ENCODE peak calls at places on chromosomes 4 and X, in ten cellular contexts. One of them, this sample, is unnamed.

GRCh38 chrX:47228550-47229270 is 4.1 kb upstream of the USP11 start:
- DNase-seq in left ventricle myocardium inferior: no peak
- DNase-seq in aorta: peak
- DNase-seq in fibroblast of mammary gland: no peak
- DNase-seq in heart left ventricle: no peak
- DNase-seq in cardiac fibroblast: no peak
- DNase-seq in HFF-Myc: no peak
- DNase-seq in lower lobe of right lung: no peak
- DNase-seq in A549: no peak
- DNase-seq in NB4: no peak
- DNase-seq in this sample: no peak

GRCh38 chrX:105972690-105973386 is 65.7 kb downstream of the SERPINA7 start:
- DNase-seq in left ventricle myocardium inferior: no peak
- DNase-seq in aorta: no peak
- DNase-seq in fibroblast of mammary gland: no peak
- DNase-seq in heart left ventricle: no peak
- DNase-seq in cardiac fibroblast: no peak
- DNase-seq in HFF-Myc: no peak
- DNase-seq in lower lobe of right lung: no peak
- DNase-seq in A549: no peak
- DNase-seq in NB4: no peak
- DNase-seq in this sample: no peak

GRCh38 chr4:186240452-186240847 is 13.1 kb downstream of the KLKB1 start:
- DNase-seq in left ventricle myocardium inferior: no peak
- DNase-seq in aorta: no peak
- DNase-seq in fibroblast of mammary gland: no peak
- DNase-seq in heart left ventricle: no peak
- DNase-seq in cardiac fibroblast: no peak
- DNase-seq in HFF-Myc: no peak
- DNase-seq in lower lobe of right lung: no peak
- DNase-seq in A549: no peak
- DNase-seq in NB4: no peak
- DNase-seq in this sample: no peak

GRCh38 chr4:19850909-19851308 is 400.8 kb upstream of the SLIT2 start:
- DNase-seq in left ventricle myocardium inferior: no peak
- DNase-seq in aorta: no peak
- DNase-seq in fibroblast of mammary gland: peak
- DNase-seq in heart left ventricle: no peak
- DNase-seq in cardiac fibroblast: peak
- DNase-seq in HFF-Myc: peak
- DNase-seq in lower lobe of right lung: no peak
- DNase-seq in A549: peak
- DNase-seq in NB4: no peak
- DNase-seq in this sample: peak

GRCh38 chrX:10769696-10770619 is 149.6 kb upstream of the MID1 start:
- DNase-seq in left ventricle myocardium inferior: no peak
- DNase-seq in aorta: no peak
- DNase-seq in fibroblast of mammary gland: peak
- DNase-seq in heart left ventricle: no peak
- DNase-seq in cardiac fibroblast: peak
- DNase-seq in HFF-Myc: no peak
- DNase-seq in lower lobe of right lung: no peak
- DNase-seq in A549: no peak
- DNase-seq in NB4: no peak
- DNase-seq in this sample: no peak

GRCh38 chrX:131821945-131822622 is 201.0 kb upstream of the STK26 start:
- DNase-seq in left ventricle myocardium inferior: no peak
- DNase-seq in aorta: peak
- DNase-seq in fibroblast of mammary gland: peak
- DNase-seq in heart left ventricle: no peak
- DNase-seq in cardiac fibroblast: no peak
- DNase-seq in HFF-Myc: no peak
- DNase-seq in lower lobe of right lung: no peak
- DNase-seq in A549: peak
- DNase-seq in NB4: no peak
- DNase-seq in this sample: peak

GRCh38 chr4:70815370-70815769 is 24.3 kb downstream of the GRSF1 start:
- DNase-seq in left ventricle myocardium inferior: no peak
- DNase-seq in aorta: no peak
- DNase-seq in fibroblast of mammary gland: no peak
- DNase-seq in heart left ventricle: no peak
- DNase-seq in cardiac fibroblast: no peak
- DNase-seq in HFF-Myc: no peak
- DNase-seq in lower lobe of right lung: no peak
- DNase-seq in A549: no peak
- DNase-seq in NB4: no peak
- DNase-seq in this sample: no peak

GRCh38 chrX:54447461-54447860 is 7.3 kb downstream of the TSR2 start:
- DNase-seq in left ventricle myocardium inferior: no peak
- DNase-seq in aorta: no peak
- DNase-seq in fibroblast of mammary gland: peak
- DNase-seq in heart left ventricle: no peak
- DNase-seq in cardiac fibroblast: peak
- DNase-seq in HFF-Myc: no peak
- DNase-seq in lower lobe of right lung: no peak
- DNase-seq in A549: peak
- DNase-seq in NB4: peak
- DNase-seq in this sample: no peak

GRCh38 chr4:13378973-13379759 is 105.0 kb downstream of the RAB28 start:
- DNase-seq in left ventricle myocardium inferior: no peak
- DNase-seq in aorta: no peak
- DNase-seq in fibroblast of mammary gland: no peak
- DNase-seq in heart left ventricle: no peak
- DNase-seq in cardiac fibroblast: no peak
- DNase-seq in HFF-Myc: no peak
- DNase-seq in lower lobe of right lung: no peak
- DNase-seq in A549: no peak
- DNase-seq in NB4: no peak
- DNase-seq in this sample: no peak

GRCh38 chrX:2371026-2371778 is 129.6 kb downstream of the DHRSX start:
- DNase-seq in left ventricle myocardium inferior: no peak
- DNase-seq in aorta: no peak
- DNase-seq in fibroblast of mammary gland: no peak
- DNase-seq in heart left ventricle: no peak
- DNase-seq in cardiac fibroblast: peak
- DNase-seq in HFF-Myc: no peak
- DNase-seq in lower lobe of right lung: no peak
- DNase-seq in A549: no peak
- DNase-seq in NB4: no peak
- DNase-seq in this sample: no peak
- H3K4me3 ChIP-seq in left ventricle myocardium inferior: no peak
- H3K4me3 ChIP-seq in aorta: no peak
- H3K4me3 ChIP-seq in fibroblast of mammary gland: no peak
- H3K4me3 ChIP-seq in heart left ventricle: no peak
- H3K4me3 ChIP-seq in cardiac fibroblast: no peak
- H3K4me3 ChIP-seq in HFF-Myc: no peak
- H3K4me3 ChIP-seq in lower lobe of right lung: no peak
- H3K4me3 ChIP-seq in A549: no peak
- H3K4me3 ChIP-seq in NB4: no peak
- H3K4me3 ChIP-seq in this sample: peak

GRCh38 chr4:121070274-121070673 is 2.1 kb downstream of the NDNF start:
- DNase-seq in left ventricle myocardium inferior: no peak
- DNase-seq in aorta: no peak
- DNase-seq in fibroblast of mammary gland: no peak
- DNase-seq in heart left ventricle: no peak
- DNase-seq in cardiac fibroblast: no peak
- DNase-seq in HFF-Myc: no peak
- DNase-seq in lower lobe of right lung: no peak
- DNase-seq in A549: no peak
- DNase-seq in NB4: no peak
- DNase-seq in this sample: no peak
- H3K4me3 ChIP-seq in left ventricle myocardium inferior: peak
- H3K4me3 ChIP-seq in aorta: no peak
- H3K4me3 ChIP-seq in fibroblast of mammary gland: no peak
- H3K4me3 ChIP-seq in heart left ventricle: peak
- H3K4me3 ChIP-seq in cardiac fibroblast: no peak
- H3K4me3 ChIP-seq in HFF-Myc: peak
- H3K4me3 ChIP-seq in lower lobe of right lung: peak
- H3K4me3 ChIP-seq in A549: no peak
- H3K4me3 ChIP-seq in NB4: no peak
- H3K4me3 ChIP-seq in this sample: peak

GRCh38 chr4:74933562-74934015 is 673 bp downstream of the PARM1 start:
- DNase-seq in left ventricle myocardium inferior: no peak
- DNase-seq in aorta: peak
- DNase-seq in fibroblast of mammary gland: peak
- DNase-seq in heart left ventricle: peak
- DNase-seq in cardiac fibroblast: no peak
- DNase-seq in HFF-Myc: no peak
- DNase-seq in lower lobe of right lung: peak
- DNase-seq in A549: no peak
- DNase-seq in NB4: no peak
- DNase-seq in this sample: no peak
- H3K4me3 ChIP-seq in left ventricle myocardium inferior: peak
- H3K4me3 ChIP-seq in aorta: peak
- H3K4me3 ChIP-seq in fibroblast of mammary gland: peak
- H3K4me3 ChIP-seq in heart left ventricle: peak
- H3K4me3 ChIP-seq in cardiac fibroblast: peak
- H3K4me3 ChIP-seq in HFF-Myc: peak
- H3K4me3 ChIP-seq in lower lobe of right lung: peak
- H3K4me3 ChIP-seq in A549: peak
- H3K4me3 ChIP-seq in NB4: no peak
- H3K4me3 ChIP-seq in this sample: peak

GRCh38 chr4:78721739-78722138 is 54.4 kb upstream of the BMP2K start:
- DNase-seq in left ventricle myocardium inferior: no peak
- DNase-seq in aorta: no peak
- DNase-seq in fibroblast of mammary gland: no peak
- DNase-seq in heart left ventricle: no peak
- DNase-seq in cardiac fibroblast: no peak
- DNase-seq in HFF-Myc: no peak
- DNase-seq in lower lobe of right lung: no peak
- DNase-seq in A549: no peak
- DNase-seq in NB4: no peak
- DNase-seq in this sample: no peak

GRCh38 chr4:78722320-78722719 is 53.8 kb upstream of the BMP2K start:
- DNase-seq in left ventricle myocardium inferior: no peak
- DNase-seq in aorta: no peak
- DNase-seq in fibroblast of mammary gland: no peak
- DNase-seq in heart left ventricle: no peak
- DNase-seq in cardiac fibroblast: no peak
- DNase-seq in HFF-Myc: no peak
- DNase-seq in lower lobe of right lung: no peak
- DNase-seq in A549: no peak
- DNase-seq in NB4: no peak
- DNase-seq in this sample: no peak

GRCh38 chr4:78722880-78723279 is 53.3 kb upstream of the BMP2K start:
- DNase-seq in left ventricle myocardium inferior: no peak
- DNase-seq in aorta: no peak
- DNase-seq in fibroblast of mammary gland: no peak
- DNase-seq in heart left ventricle: no peak
- DNase-seq in cardiac fibroblast: no peak
- DNase-seq in HFF-Myc: no peak
- DNase-seq in lower lobe of right lung: no peak
- DNase-seq in A549: no peak
- DNase-seq in NB4: no peak
- DNase-seq in this sample: no peak

GRCh38 chr4:78720151-78720726 is 55.9 kb upstream of the BMP2K start:
- DNase-seq in left ventricle myocardium inferior: no peak
- DNase-seq in aorta: no peak
- DNase-seq in fibroblast of mammary gland: no peak
- DNase-seq in heart left ventricle: no peak
- DNase-seq in cardiac fibroblast: no peak
- DNase-seq in HFF-Myc: no peak
- DNase-seq in lower lobe of right lung: no peak
- DNase-seq in A549: no peak
- DNase-seq in NB4: no peak
- DNase-seq in this sample: no peak

DNA sequence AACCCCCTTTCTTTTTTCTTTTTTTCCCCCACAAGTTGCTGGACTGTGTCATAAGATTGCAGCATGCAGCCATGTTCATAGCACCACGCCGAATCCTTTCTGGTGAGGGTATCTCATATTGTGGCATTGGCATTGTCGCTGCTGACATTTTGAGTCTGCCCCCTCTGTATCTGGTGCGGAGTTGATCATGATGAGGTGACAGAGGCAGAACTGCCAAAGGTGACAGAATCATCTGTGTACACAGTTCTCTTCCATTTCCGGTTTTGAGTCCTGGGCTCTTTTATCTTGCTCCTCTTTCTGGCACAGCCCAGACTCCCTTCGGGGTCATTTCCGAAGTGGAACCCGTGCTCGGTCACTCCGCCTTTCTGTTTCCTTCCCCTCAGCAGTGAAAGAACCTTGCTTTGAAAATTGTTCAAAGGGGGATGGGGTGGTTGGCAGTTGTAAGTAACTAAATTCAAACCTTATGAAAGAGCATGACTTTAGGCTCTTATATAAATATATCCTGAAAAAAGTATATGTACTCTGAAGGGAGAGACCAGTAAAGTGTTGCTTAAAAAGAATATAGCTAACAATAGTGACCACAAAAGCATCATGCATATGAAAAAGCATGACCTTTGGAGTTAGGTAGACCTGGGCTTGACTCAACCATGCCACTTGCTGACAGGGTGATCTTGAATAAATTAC is 55.0 kb upstream of the BMP2K start:
- DNase-seq in left ventricle myocardium inferior: peak
- DNase-seq in aorta: no peak
- DNase-seq in fibroblast of mammary gland: no peak
- DNase-seq in heart left ventricle: no peak
- DNase-seq in cardiac fibroblast: no peak
- DNase-seq in HFF-Myc: no peak
- DNase-seq in lower lobe of right lung: no peak
- DNase-seq in A549: no peak
- DNase-seq in NB4: no peak
- DNase-seq in this sample: no peak
- H3K4me3 ChIP-seq in left ventricle myocardium inferior: peak
- H3K4me3 ChIP-seq in aorta: no peak
- H3K4me3 ChIP-seq in fibroblast of mammary gland: no peak
- H3K4me3 ChIP-seq in heart left ventricle: no peak
- H3K4me3 ChIP-seq in cardiac fibroblast: no peak
- H3K4me3 ChIP-seq in HFF-Myc: no peak
- H3K4me3 ChIP-seq in lower lobe of right lung: no peak
- H3K4me3 ChIP-seq in A549: no peak
- H3K4me3 ChIP-seq in NB4: no peak
- H3K4me3 ChIP-seq in this sample: no peak

This sample was measured in astrocyte of the cerebellum.